ENCODE peak calls at places on chromosomes 5 and 9, in eight cellular contexts. One of them, this sample, is unnamed. For H3K4me1, the result is how much of the 10 kb centered on the place peaks cover.

GRCh38 chr9:14616188-14616982 is 76.8 kb downstream of the ZDHHC21 start:
- DNase-seq in right lobe of liver: no peak
- DNase-seq in A549: peak
- DNase-seq in sigmoid colon: no peak
- DNase-seq in breast epithelium: no peak
- DNase-seq in heart left ventricle: no peak
- DNase-seq in uterus: no peak
- DNase-seq in HepG2: peak
- DNase-seq in this sample: no peak

GRCh38 chr9:113886471-113886870 is 10.4 kb downstream of the ZNF618 start:
- DNase-seq in right lobe of liver: no peak
- DNase-seq in A549: no peak
- DNase-seq in sigmoid colon: no peak
- DNase-seq in breast epithelium: no peak
- DNase-seq in heart left ventricle: no peak
- DNase-seq in uterus: no peak
- DNase-seq in HepG2: no peak
- DNase-seq in this sample: no peak

GRCh38 chr9:129697111-129697955 is 31.9 kb downstream of the PRRX2 start:
- DNase-seq in right lobe of liver: no peak
- DNase-seq in A549: peak
- DNase-seq in sigmoid colon: peak
- DNase-seq in breast epithelium: no peak
- DNase-seq in heart left ventricle: no peak
- DNase-seq in uterus: peak
- DNase-seq in HepG2: no peak
- DNase-seq in this sample: no peak

GRCh38 chr5:34609951-34610431 is 46.1 kb upstream of the RAI14 start:
- DNase-seq in right lobe of liver: no peak
- DNase-seq in A549: no peak
- DNase-seq in sigmoid colon: no peak
- DNase-seq in breast epithelium: no peak
- DNase-seq in heart left ventricle: no peak
- DNase-seq in uterus: no peak
- DNase-seq in HepG2: no peak
- DNase-seq in this sample: no peak

GRCh38 chr9:89218040-89218928 is 39.7 kb upstream of the SHC3 start:
- DNase-seq in right lobe of liver: no peak
- DNase-seq in A549: no peak
- DNase-seq in sigmoid colon: no peak
- DNase-seq in breast epithelium: no peak
- DNase-seq in heart left ventricle: no peak
- DNase-seq in uterus: no peak
- DNase-seq in HepG2: no peak
- DNase-seq in this sample: no peak

GRCh38 chr9:100689635-100690034 is 111.8 kb downstream of the CAVIN4 start:
- DNase-seq in right lobe of liver: no peak
- DNase-seq in A549: no peak
- DNase-seq in sigmoid colon: no peak
- DNase-seq in breast epithelium: no peak
- DNase-seq in heart left ventricle: no peak
- DNase-seq in uterus: no peak
- DNase-seq in HepG2: no peak
- DNase-seq in this sample: no peak

GRCh38 chr9:135334953-135335460 is 144.6 kb upstream of the PPP1R26 start:
- DNase-seq in right lobe of liver: no peak
- DNase-seq in A549: no peak
- DNase-seq in sigmoid colon: no peak
- DNase-seq in breast epithelium: no peak
- DNase-seq in heart left ventricle: peak
- DNase-seq in uterus: no peak
- DNase-seq in HepG2: no peak
- DNase-seq in this sample: no peak

GRCh38 chr9:96117398-96118060 is 184.4 kb downstream of the HSD17B3 start:
- DNase-seq in right lobe of liver: no peak
- DNase-seq in A549: no peak
- DNase-seq in sigmoid colon: no peak
- DNase-seq in breast epithelium: no peak
- DNase-seq in heart left ventricle: no peak
- DNase-seq in uterus: no peak
- DNase-seq in HepG2: no peak
- DNase-seq in this sample: no peak

GRCh38 chr5:99445805-99446204 is 517.0 kb upstream of the CHD1 start:
- DNase-seq in right lobe of liver: no peak
- DNase-seq in A549: no peak
- DNase-seq in sigmoid colon: no peak
- DNase-seq in breast epithelium: no peak
- DNase-seq in heart left ventricle: no peak
- DNase-seq in uterus: no peak
- DNase-seq in HepG2: no peak
- DNase-seq in this sample: no peak

GRCh38 chr5:62578540-62578939 is at the start of gene LRRC70:
- DNase-seq in right lobe of liver: no peak
- DNase-seq in A549: no peak
- DNase-seq in sigmoid colon: no peak
- DNase-seq in breast epithelium: no peak
- DNase-seq in heart left ventricle: no peak
- DNase-seq in uterus: no peak
- DNase-seq in HepG2: peak
- DNase-seq in this sample: no peak

GRCh38 chr5:57394421-57395210 is 88.0 kb downstream of the ACTBL2 start:
- DNase-seq in right lobe of liver: no peak
- DNase-seq in A549: no peak
- DNase-seq in sigmoid colon: no peak
- DNase-seq in breast epithelium: no peak
- DNase-seq in heart left ventricle: no peak
- DNase-seq in uterus: no peak
- DNase-seq in HepG2: no peak
- DNase-seq in this sample: no peak

GRCh38 chr9:14424323-14424722 is 110.4 kb upstream of the NFIB start:
- DNase-seq in right lobe of liver: no peak
- DNase-seq in A549: no peak
- DNase-seq in sigmoid colon: no peak
- DNase-seq in breast epithelium: no peak
- DNase-seq in heart left ventricle: no peak
- DNase-seq in uterus: no peak
- DNase-seq in HepG2: no peak
- DNase-seq in this sample: no peak

GRCh38 chr5:107257885-107258520 is 412.7 kb downstream of the EFNA5 start:
- DNase-seq in right lobe of liver: no peak
- DNase-seq in A549: no peak
- DNase-seq in sigmoid colon: no peak
- DNase-seq in breast epithelium: no peak
- DNase-seq in heart left ventricle: no peak
- DNase-seq in uterus: no peak
- DNase-seq in HepG2: no peak
- DNase-seq in this sample: no peak

GRCh38 chr9:77456829-77457437 is 191.2 kb downstream of the GNA14 start:
- DNase-seq in right lobe of liver: peak
- DNase-seq in A549: peak
- DNase-seq in sigmoid colon: peak
- DNase-seq in breast epithelium: peak
- DNase-seq in heart left ventricle: peak
- DNase-seq in uterus: peak
- DNase-seq in HepG2: peak
- DNase-seq in this sample: no peak

GRCh38 chr5:39193553-39194465 is 25.6 kb downstream of the FYB1 start:
- DNase-seq in right lobe of liver: no peak
- DNase-seq in A549: no peak
- DNase-seq in sigmoid colon: no peak
- DNase-seq in breast epithelium: no peak
- DNase-seq in heart left ventricle: no peak
- DNase-seq in uterus: no peak
- DNase-seq in HepG2: no peak
- DNase-seq in this sample: no peak

GRCh38 chr9:1718836-1719235 is 296.3 kb upstream of the SMARCA2 start:
- DNase-seq in right lobe of liver: no peak
- DNase-seq in A549: no peak
- DNase-seq in sigmoid colon: no peak
- DNase-seq in breast epithelium: no peak
- DNase-seq in heart left ventricle: no peak
- DNase-seq in uterus: no peak
- DNase-seq in HepG2: no peak
- DNase-seq in this sample: no peak

GRCh38 chr5:174293006-174293405 is 247.5 kb downstream of the NSG2 start:
- DNase-seq in right lobe of liver: no peak
- DNase-seq in A549: no peak
- DNase-seq in sigmoid colon: no peak
- DNase-seq in breast epithelium: no peak
- DNase-seq in heart left ventricle: no peak
- DNase-seq in uterus: no peak
- DNase-seq in HepG2: no peak
- DNase-seq in this sample: peak

GRCh38 chr9:87714819-87715218 is 11.1 kb upstream of the CTSL start:
- DNase-seq in right lobe of liver: no peak
- DNase-seq in A549: peak
- DNase-seq in sigmoid colon: peak
- DNase-seq in breast epithelium: no peak
- DNase-seq in heart left ventricle: no peak
- DNase-seq in uterus: peak
- DNase-seq in HepG2: peak
- DNase-seq in this sample: no peak

GRCh38 chr5:53262348-53262970 is 152.9 kb upstream of the MOCS2 start:
- DNase-seq in right lobe of liver: no peak
- DNase-seq in A549: no peak
- DNase-seq in sigmoid colon: no peak
- DNase-seq in breast epithelium: no peak
- DNase-seq in heart left ventricle: no peak
- DNase-seq in uterus: no peak
- DNase-seq in HepG2: peak
- DNase-seq in this sample: no peak

GRCh38 chr9:23492126-23493002 is 333.7 kb downstream of the ELAVL2 start:
- DNase-seq in right lobe of liver: no peak
- DNase-seq in A549: peak
- DNase-seq in sigmoid colon: no peak
- DNase-seq in breast epithelium: no peak
- DNase-seq in heart left ventricle: no peak
- DNase-seq in uterus: no peak
- DNase-seq in HepG2: peak
- DNase-seq in this sample: no peak

GRCh38 chr9:120640380-120640779 is 60.4 kb upstream of the CDK5RAP2 start:
- DNase-seq in right lobe of liver: no peak
- DNase-seq in A549: no peak
- DNase-seq in sigmoid colon: no peak
- DNase-seq in breast epithelium: no peak
- DNase-seq in heart left ventricle: no peak
- DNase-seq in uterus: no peak
- DNase-seq in HepG2: peak
- DNase-seq in this sample: no peak

GRCh38 chr9:37371565-37372464 is 50.7 kb upstream of the GRHPR start:
- DNase-seq in right lobe of liver: no peak
- DNase-seq in A549: no peak
- DNase-seq in sigmoid colon: no peak
- DNase-seq in breast epithelium: no peak
- DNase-seq in heart left ventricle: no peak
- DNase-seq in uterus: no peak
- DNase-seq in HepG2: no peak
- DNase-seq in this sample: no peak

GRCh38 chr9:23784962-23785361 is 41.1 kb downstream of the ELAVL2 start:
- DNase-seq in right lobe of liver: no peak
- DNase-seq in A549: no peak
- DNase-seq in sigmoid colon: no peak
- DNase-seq in breast epithelium: no peak
- DNase-seq in heart left ventricle: no peak
- DNase-seq in uterus: no peak
- DNase-seq in HepG2: no peak
- DNase-seq in this sample: no peak

GRCh38 chr9:127521919-127522304 is 70.6 kb downstream of the LRSAM1 start:
- DNase-seq in right lobe of liver: peak
- DNase-seq in A549: no peak
- DNase-seq in sigmoid colon: no peak
- DNase-seq in breast epithelium: peak
- DNase-seq in heart left ventricle: peak
- DNase-seq in uterus: no peak
- DNase-seq in HepG2: no peak
- DNase-seq in this sample: no peak
- TF ChIP-seq CTCF in right lobe of liver: no peak
- TF ChIP-seq CTCF in A549: no peak
- TF ChIP-seq CTCF in sigmoid colon: no peak
- TF ChIP-seq CTCF in breast epithelium: no peak
- TF ChIP-seq CTCF in heart left ventricle: no peak
- TF ChIP-seq CTCF in uterus: no peak
- TF ChIP-seq CTCF in HepG2: no peak
- TF ChIP-seq CTCF in this sample: no peak

GRCh38 chr9:26892251-26893029 is at the start of gene CAAP1:
- DNase-seq in right lobe of liver: peak
- DNase-seq in A549: peak
- DNase-seq in sigmoid colon: peak
- DNase-seq in breast epithelium: peak
- DNase-seq in heart left ventricle: peak
- DNase-seq in uterus: peak
- DNase-seq in HepG2: peak
- DNase-seq in this sample: no peak
- TF ChIP-seq POLR2A in right lobe of liver: peak
- TF ChIP-seq POLR2A in A549: peak
- TF ChIP-seq POLR2A in sigmoid colon: peak
- TF ChIP-seq POLR2A in breast epithelium: no peak
- TF ChIP-seq POLR2A in heart left ventricle: peak
- TF ChIP-seq POLR2A in uterus: peak
- TF ChIP-seq POLR2A in HepG2: peak
- TF ChIP-seq POLR2A in this sample: no peak

DNA sequence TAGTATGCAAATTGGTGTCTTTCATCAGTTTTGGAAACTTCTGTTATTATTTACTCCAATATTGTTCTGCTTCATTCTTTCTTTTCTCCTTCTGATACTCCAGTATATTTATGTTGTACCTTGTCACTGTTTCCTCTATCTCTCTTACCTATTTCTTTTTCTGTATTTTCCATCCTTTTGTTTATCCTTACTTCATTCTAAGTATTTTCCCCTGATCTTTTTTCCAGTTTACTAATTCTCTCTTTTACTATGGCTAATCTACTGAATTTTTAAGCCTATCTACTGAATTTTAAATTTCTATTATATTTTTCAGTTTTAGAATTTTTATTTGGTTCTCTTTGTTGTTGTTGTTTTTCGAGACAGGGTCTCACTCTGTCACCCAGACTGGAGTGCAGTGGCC is 7.4 kb downstream of the SMIM3 start:
- DNase-seq in right lobe of liver: no peak
- DNase-seq in A549: no peak
- DNase-seq in sigmoid colon: no peak
- DNase-seq in breast epithelium: no peak
- DNase-seq in heart left ventricle: no peak
- DNase-seq in uterus: no peak
- DNase-seq in HepG2: no peak
- DNase-seq in this sample: no peak
- H3K4me1 ChIP-seq in right lobe of liver: under half
- H3K4me1 ChIP-seq in A549: under half
- H3K4me1 ChIP-seq in sigmoid colon: half or more
- H3K4me1 ChIP-seq in breast epithelium: under half
- H3K4me1 ChIP-seq in heart left ventricle: half or more
- H3K4me1 ChIP-seq in uterus: under half
- H3K4me1 ChIP-seq in HepG2: half or more
- H3K4me1 ChIP-seq in this sample: half or more

DNA sequence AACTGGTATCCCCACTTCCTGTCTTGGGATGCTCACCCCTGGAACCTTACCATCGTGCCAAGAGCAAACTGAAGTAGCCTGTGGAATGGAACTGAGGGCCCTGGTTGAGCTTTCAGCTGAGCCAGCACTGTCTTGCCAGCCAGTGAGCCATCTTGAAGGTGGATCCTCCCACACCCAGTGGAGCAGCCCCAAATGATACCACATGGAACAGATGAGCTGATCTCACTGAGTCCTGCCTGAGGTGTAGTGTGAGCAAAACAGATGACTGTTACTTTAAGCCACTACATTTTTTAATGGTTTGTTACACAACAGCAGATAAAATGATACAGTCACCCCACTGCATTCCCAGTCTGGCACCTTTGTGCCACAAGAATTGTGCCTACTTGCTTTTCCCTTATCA is 2.2 kb upstream of the PCYOX1L start:
- DNase-seq in right lobe of liver: no peak
- DNase-seq in A549: no peak
- DNase-seq in sigmoid colon: no peak
- DNase-seq in breast epithelium: no peak
- DNase-seq in heart left ventricle: no peak
- DNase-seq in uterus: no peak
- DNase-seq in HepG2: no peak
- DNase-seq in this sample: no peak
- TF ChIP-seq CTCF in right lobe of liver: no peak
- TF ChIP-seq CTCF in A549: no peak
- TF ChIP-seq CTCF in sigmoid colon: no peak
- TF ChIP-seq CTCF in breast epithelium: no peak
- TF ChIP-seq CTCF in heart left ventricle: no peak
- TF ChIP-seq CTCF in uterus: no peak
- TF ChIP-seq CTCF in HepG2: no peak
- TF ChIP-seq CTCF in this sample: no peak

This sample was measured in vagina.